ENCODE peak calls at places on chromosomes 13 and 19, in five cellular contexts. B, I, X, J and C are unnamed samples.

GRCh38 chr13:74067818-74068217 is 66.4 kb downstream of the KLF12 start:
- DNase-seq in J (no peak), I (no peak), B (no peak), X (no peak), C (no peak)

GRCh38 chr19:30879225-30879624 is 470.0 kb downstream of the TSHZ3 start:
- DNase-seq in X (peak), B (no peak), J (no peak), I (no peak), C (no peak)

GRCh38 chr13:111564657-111565056 is 244.2 kb downstream of the TEX29 start:
- DNase-seq in I (no peak), B (no peak), J (no peak), X (no peak), C (no peak)

GRCh38 chr19:17706750-17707181 is 12.5 kb upstream of the MAP1S start:
- DNase-seq in I (no peak), B (no peak), J (no peak), X (peak), C (no peak)

GRCh38 chr19:46133777-46134231 is 9.3 kb upstream of the IGFL3 start:
- DNase-seq in B (peak), X (no peak), J (no peak), I (no peak), C (no peak)

GRCh38 chr19:52200044-52200443 is 10.2 kb downstream of the PPP2R1A start:
- DNase-seq in I (no peak), X (peak), J (peak), B (no peak), C (no peak)

GRCh38 chr13:23828086-23828485 is 61.1 kb downstream of the MIPEP start:
- DNase-seq in B (no peak), I (no peak), X (no peak), J (no peak), C (no peak)

GRCh38 chr13:99496322-99497142 is 4.7 kb upstream of the TM9SF2 start:
- DNase-seq in X (peak), B (no peak), J (peak), I (no peak), C (peak)

GRCh38 chr19:57099199-57099661 is 20.6 kb upstream of the USP29 start:
- DNase-seq in J (peak), I (no peak), B (no peak), X (peak), C (no peak)

GRCh38 chr13:77002590-77003190 is 10.8 kb downstream of the CLN5 start:
- DNase-seq in B (no peak), J (no peak), I (no peak), X (no peak), C (no peak)

GRCh38 chr13:100652510-100652909 is 22.1 kb downstream of the TMTC4 start:
- DNase-seq in I (no peak), J (no peak), B (no peak), X (no peak), C (no peak)

GRCh38 chr13:67792151-67792665 is 562.1 kb upstream of the PCDH9 start:
- DNase-seq in I (no peak), B (no peak), X (no peak), J (no peak), C (no peak)

GRCh38 chr13:99606322-99607089 is 105.2 kb downstream of the TM9SF2 start:
- DNase-seq in X (peak), J (peak), B (peak), I (peak), C (peak)

GRCh38 chr19:5006201-5006600 is 37.3 kb downstream of the KDM4B start:
- DNase-seq in X (no peak), J (no peak), I (no peak), B (no peak), C (no peak)

GRCh38 chr19:23440791-23441190 is 45.5 kb upstream of the ZNF91 start:
- DNase-seq in J (no peak), I (no peak), X (no peak), B (peak), C (no peak)

GRCh38 chr13:47076536-47076935 is 179.7 kb upstream of the HTR2A start:
- DNase-seq in I (no peak), X (no peak), B (no peak), J (no peak), C (no peak)

GRCh38 chr19:43910884-43911283 is 24.2 kb downstream of the ZNF45 start:
- DNase-seq in J (no peak), X (no peak), I (no peak), B (no peak), C (no peak)

GRCh38 chr19:47005164-47005641 is 14.4 kb upstream of the NPAS1 start:
- DNase-seq in J (no peak), I (no peak), B (no peak), X (no peak), C (no peak)

GRCh38 chr13:52738719-52739467 is 727 bp downstream of the CNMD start:
- DNase-seq in J (no peak), B (peak), X (no peak), I (no peak), C (no peak)

GRCh38 chr19:41521860-41522555 is 54.0 kb upstream of the CEACAM21 start:
- DNase-seq in J (no peak), B (no peak), I (no peak), X (no peak), C (no peak)

GRCh38 chr13:46963874-46964273 is 67.0 kb upstream of the HTR2A start:
- DNase-seq in X (no peak), J (no peak), I (no peak), B (no peak), C (no peak)

GRCh38 chr19:4009990-4010807 is 2.7 kb downstream of the PIAS4 start:
- DNase-seq in I (no peak), X (peak), J (peak), B (no peak), C (no peak)

GRCh38 chr19:51702103-51702753 is 9.1 kb downstream of the SPACA6 start:
- DNase-seq in X (peak), J (peak), I (peak), B (peak), C (peak)

DNA sequence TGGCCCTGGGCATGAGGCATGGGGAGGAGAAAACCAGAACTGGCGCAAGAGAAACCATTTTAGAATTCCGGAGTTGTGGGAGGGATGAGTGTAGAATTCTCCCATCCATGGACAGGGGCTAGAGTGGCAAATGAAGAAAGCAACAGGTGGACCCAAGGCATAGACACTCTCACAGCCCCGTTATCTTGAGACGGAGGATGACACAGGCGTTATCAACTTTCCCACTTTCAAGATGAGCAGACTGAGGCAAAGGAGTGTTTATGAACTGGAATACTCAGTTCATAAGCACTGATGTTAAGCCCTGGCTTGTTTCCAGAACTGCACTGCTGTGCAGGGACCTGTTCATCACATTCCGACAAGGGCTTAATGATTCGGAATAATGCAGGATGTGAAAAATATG is 1.1 kb upstream of the GTF3A start:
- DNase-seq in J (no peak), X (no peak), B (no peak), I (no peak), C (no peak)
- H3K4me3 ChIP-seq in J (no peak), X (no peak), B (no peak), I (no peak), C (no peak)

GRCh38 chr19:55468054-55468393 is 3.5 kb upstream of the C19orf85 start:
- DNase-seq in B (no peak), X (no peak), J (no peak), I (no peak), C (no peak)
- TF ChIP-seq CTCF in B (no peak), X (no peak), J (no peak), I (peak), C (no peak)

GRCh38 chr19:34999498-35000337 is at the start of gene GRAMD1A:
- DNase-seq in X (peak), I (peak), J (peak), B (peak), C (peak)
- TF ChIP-seq POLR2A in X (peak), I (peak), J (peak), B (peak), C (no peak)

GRCh38 chr19:50607874-50608785 is 31.6 kb downstream of the SYT3 start:
- DNase-seq in I (no peak), B (peak), J (peak), X (peak), C (peak)
- H3K4me3 ChIP-seq in I (no peak), B (no peak), J (no peak), X (no peak), C (no peak)